ENCODE peak calls at places on chromosomes 6 and 20, in seven cellular contexts. One of them, this sample, is unnamed.

GRCh38 chr20:51495921-51496545 is 46.5 kb downstream of the NFATC2 start:
- DNase-seq in posterior cingulate gyrus: no peak
- DNase-seq in progenitor cell of endocrine pancreas: no peak
- DNase-seq in T1000: no peak
- DNase-seq in suprapubic skin: peak
- DNase-seq in T follicular helper cell: no peak
- DNase-seq in activated gamma-delta T cell treated with Interleukin-2 at 50 U/mL for 16 hours: no peak
- DNase-seq in this sample: no peak

GRCh38 chr20:58233881-58234528 is 5.6 kb upstream of the ANKRD60 start:
- DNase-seq in activated gamma-delta T cell treated with Interleukin-2 at 50 U/mL for 16 hours: peak
- DNase-seq in posterior cingulate gyrus: no peak
- DNase-seq in progenitor cell of endocrine pancreas: peak
- DNase-seq in T follicular helper cell: no peak
- DNase-seq in suprapubic skin: no peak
- DNase-seq in T1000: no peak
- DNase-seq in this sample: peak

GRCh38 chr6:27287751-27288135 is 24.3 kb downstream of the POM121L2 start:
- DNase-seq in activated gamma-delta T cell treated with Interleukin-2 at 50 U/mL for 16 hours: no peak
- DNase-seq in T1000: no peak
- DNase-seq in posterior cingulate gyrus: no peak
- DNase-seq in progenitor cell of endocrine pancreas: no peak
- DNase-seq in suprapubic skin: no peak
- DNase-seq in T follicular helper cell: no peak
- DNase-seq in this sample: no peak

GRCh38 chr20:62027116-62027515 is 38.6 kb downstream of the TAF4 start:
- DNase-seq in progenitor cell of endocrine pancreas: no peak
- DNase-seq in T1000: no peak
- DNase-seq in activated gamma-delta T cell treated with Interleukin-2 at 50 U/mL for 16 hours: no peak
- DNase-seq in T follicular helper cell: no peak
- DNase-seq in posterior cingulate gyrus: no peak
- DNase-seq in suprapubic skin: no peak
- DNase-seq in this sample: peak

GRCh38 chr6:135102191-135102590 is 47.6 kb upstream of the HBS1L start:
- DNase-seq in posterior cingulate gyrus: no peak
- DNase-seq in suprapubic skin: no peak
- DNase-seq in progenitor cell of endocrine pancreas: no peak
- DNase-seq in T follicular helper cell: no peak
- DNase-seq in activated gamma-delta T cell treated with Interleukin-2 at 50 U/mL for 16 hours: no peak
- DNase-seq in T1000: no peak
- DNase-seq in this sample: no peak

GRCh38 chr20:58614366-58614765 is 36.7 kb upstream of the STX16 start:
- DNase-seq in progenitor cell of endocrine pancreas: no peak
- DNase-seq in T follicular helper cell: no peak
- DNase-seq in T1000: no peak
- DNase-seq in posterior cingulate gyrus: no peak
- DNase-seq in activated gamma-delta T cell treated with Interleukin-2 at 50 U/mL for 16 hours: no peak
- DNase-seq in suprapubic skin: no peak
- DNase-seq in this sample: no peak

GRCh38 chr6:105136433-105137350 is 43.1 kb downstream of the POPDC3 start:
- DNase-seq in T follicular helper cell: no peak
- DNase-seq in posterior cingulate gyrus: peak
- DNase-seq in suprapubic skin: peak
- DNase-seq in activated gamma-delta T cell treated with Interleukin-2 at 50 U/mL for 16 hours: no peak
- DNase-seq in T1000: peak
- DNase-seq in progenitor cell of endocrine pancreas: peak
- DNase-seq in this sample: peak

GRCh38 chr6:33984466-33985332 is 161.2 kb downstream of the GRM4 start:
- DNase-seq in T follicular helper cell: no peak
- DNase-seq in activated gamma-delta T cell treated with Interleukin-2 at 50 U/mL for 16 hours: no peak
- DNase-seq in progenitor cell of endocrine pancreas: no peak
- DNase-seq in suprapubic skin: peak
- DNase-seq in T1000: no peak
- DNase-seq in posterior cingulate gyrus: no peak
- DNase-seq in this sample: no peak

GRCh38 chr20:7637184-7637583 is 303.1 kb downstream of the HAO1 start:
- DNase-seq in progenitor cell of endocrine pancreas: no peak
- DNase-seq in posterior cingulate gyrus: no peak
- DNase-seq in activated gamma-delta T cell treated with Interleukin-2 at 50 U/mL for 16 hours: no peak
- DNase-seq in T follicular helper cell: no peak
- DNase-seq in T1000: no peak
- DNase-seq in suprapubic skin: no peak
- DNase-seq in this sample: no peak

GRCh38 chr6:67411036-67411435 is 1224.0 kb upstream of the ADGRB3 start:
- DNase-seq in suprapubic skin: no peak
- DNase-seq in activated gamma-delta T cell treated with Interleukin-2 at 50 U/mL for 16 hours: no peak
- DNase-seq in T follicular helper cell: no peak
- DNase-seq in progenitor cell of endocrine pancreas: no peak
- DNase-seq in posterior cingulate gyrus: no peak
- DNase-seq in T1000: no peak
- DNase-seq in this sample: no peak

This sample was measured in AG08396.